ENCODE peak calls at places on chromosome 2, in ten cellular contexts. One of them, this sample, is unnamed. For H3K4me1, the result is how much of the 10 kb centered on the place peaks cover.

GRCh38 chr2:172955587-172955986 is 120.1 kb upstream of the MAP3K20 start:
- DNase-seq in ovary: no peak
- DNase-seq in breast epithelium: no peak
- DNase-seq in cardiac muscle cell: no peak
- DNase-seq in OCI-LY7: no peak
- DNase-seq in adrenal gland: no peak
- DNase-seq in testis: no peak
- DNase-seq in A673: no peak
- DNase-seq in GM23338: no peak
- DNase-seq in Peyer's patch: no peak
- DNase-seq in this sample: no peak

GRCh38 chr2:211401328-211401727 is 844.9 kb downstream of the CPS1 start:
- DNase-seq in OCI-LY7: no peak
- DNase-seq in A673: no peak
- DNase-seq in ovary: no peak
- DNase-seq in testis: no peak
- DNase-seq in Peyer's patch: no peak
- DNase-seq in GM23338: no peak
- DNase-seq in adrenal gland: no peak
- DNase-seq in cardiac muscle cell: no peak
- DNase-seq in breast epithelium: no peak
- DNase-seq in this sample: no peak

GRCh38 chr2:231866450-231866849 is 59.7 kb downstream of the NPPC start:
- DNase-seq in Peyer's patch: no peak
- DNase-seq in cardiac muscle cell: no peak
- DNase-seq in adrenal gland: no peak
- DNase-seq in A673: no peak
- DNase-seq in testis: no peak
- DNase-seq in OCI-LY7: no peak
- DNase-seq in GM23338: no peak
- DNase-seq in breast epithelium: no peak
- DNase-seq in ovary: no peak
- DNase-seq in this sample: no peak

GRCh38 chr2:85326406-85326945 is 1.3 kb downstream of the TGOLN2 start:
- DNase-seq in ovary: no peak
- DNase-seq in cardiac muscle cell: peak
- DNase-seq in Peyer's patch: peak
- DNase-seq in testis: no peak
- DNase-seq in GM23338: no peak
- DNase-seq in A673: peak
- DNase-seq in OCI-LY7: peak
- DNase-seq in adrenal gland: no peak
- DNase-seq in breast epithelium: no peak
- DNase-seq in this sample: no peak

GRCh38 chr2:44952806-44953685 is 11.5 kb downstream of the SIX3 start:
- DNase-seq in A673: no peak
- DNase-seq in GM23338: peak
- DNase-seq in testis: no peak
- DNase-seq in OCI-LY7: no peak
- DNase-seq in Peyer's patch: no peak
- DNase-seq in cardiac muscle cell: no peak
- DNase-seq in ovary: no peak
- DNase-seq in breast epithelium: no peak
- DNase-seq in adrenal gland: no peak
- DNase-seq in this sample: no peak

GRCh38 chr2:38146302-38146916 is 70.5 kb upstream of the CYP1B1 start:
- DNase-seq in OCI-LY7: no peak
- DNase-seq in testis: peak
- DNase-seq in GM23338: no peak
- DNase-seq in cardiac muscle cell: peak
- DNase-seq in adrenal gland: peak
- DNase-seq in breast epithelium: peak
- DNase-seq in ovary: peak
- DNase-seq in A673: peak
- DNase-seq in Peyer's patch: no peak
- DNase-seq in this sample: peak

GRCh38 chr2:176653856-176654443 is 384.7 kb downstream of the MTX2 start:
- DNase-seq in A673: peak
- DNase-seq in Peyer's patch: peak
- DNase-seq in GM23338: peak
- DNase-seq in ovary: peak
- DNase-seq in adrenal gland: peak
- DNase-seq in breast epithelium: no peak
- DNase-seq in cardiac muscle cell: peak
- DNase-seq in testis: peak
- DNase-seq in OCI-LY7: peak
- DNase-seq in this sample: peak

GRCh38 chr2:32702303-32703064 is 74.6 kb downstream of the TTC27 start:
- DNase-seq in testis: no peak
- DNase-seq in cardiac muscle cell: no peak
- DNase-seq in Peyer's patch: no peak
- DNase-seq in OCI-LY7: no peak
- DNase-seq in A673: no peak
- DNase-seq in GM23338: no peak
- DNase-seq in adrenal gland: peak
- DNase-seq in breast epithelium: no peak
- DNase-seq in ovary: no peak
- DNase-seq in this sample: no peak

GRCh38 chr2:150259746-150260145 is 227.7 kb downstream of the RND3 start:
- DNase-seq in cardiac muscle cell: no peak
- DNase-seq in testis: no peak
- DNase-seq in OCI-LY7: no peak
- DNase-seq in A673: peak
- DNase-seq in breast epithelium: no peak
- DNase-seq in GM23338: peak
- DNase-seq in Peyer's patch: no peak
- DNase-seq in adrenal gland: no peak
- DNase-seq in ovary: no peak
- DNase-seq in this sample: no peak

GRCh38 chr2:237695201-237695780 is 67.9 kb downstream of the LRRFIP1 start:
- DNase-seq in A673: peak
- DNase-seq in Peyer's patch: peak
- DNase-seq in breast epithelium: no peak
- DNase-seq in adrenal gland: no peak
- DNase-seq in testis: no peak
- DNase-seq in OCI-LY7: peak
- DNase-seq in cardiac muscle cell: peak
- DNase-seq in ovary: no peak
- DNase-seq in GM23338: no peak
- DNase-seq in this sample: no peak

GRCh38 chr2:121869873-121870272 is 114.4 kb downstream of the TSN start:
- DNase-seq in cardiac muscle cell: no peak
- DNase-seq in A673: no peak
- DNase-seq in adrenal gland: no peak
- DNase-seq in GM23338: no peak
- DNase-seq in ovary: no peak
- DNase-seq in OCI-LY7: no peak
- DNase-seq in testis: no peak
- DNase-seq in breast epithelium: no peak
- DNase-seq in Peyer's patch: no peak
- DNase-seq in this sample: no peak

GRCh38 chr2:197191177-197191947 is 119.2 kb downstream of the ANKRD44 start:
- DNase-seq in GM23338: peak
- DNase-seq in Peyer's patch: no peak
- DNase-seq in A673: peak
- DNase-seq in adrenal gland: no peak
- DNase-seq in breast epithelium: no peak
- DNase-seq in OCI-LY7: peak
- DNase-seq in testis: no peak
- DNase-seq in cardiac muscle cell: peak
- DNase-seq in ovary: no peak
- DNase-seq in this sample: no peak

GRCh38 chr2:11582526-11583202 is 48.8 kb downstream of the GREB1 start:
- DNase-seq in GM23338: peak
- DNase-seq in A673: peak
- DNase-seq in ovary: peak
- DNase-seq in breast epithelium: peak
- DNase-seq in cardiac muscle cell: peak
- DNase-seq in testis: peak
- DNase-seq in OCI-LY7: peak
- DNase-seq in Peyer's patch: peak
- DNase-seq in adrenal gland: peak
- DNase-seq in this sample: peak

GRCh38 chr2:124258481-124258880 is 233.4 kb downstream of the CNTNAP5 start:
- DNase-seq in cardiac muscle cell: peak
- DNase-seq in Peyer's patch: no peak
- DNase-seq in testis: no peak
- DNase-seq in adrenal gland: no peak
- DNase-seq in breast epithelium: no peak
- DNase-seq in OCI-LY7: no peak
- DNase-seq in GM23338: no peak
- DNase-seq in ovary: no peak
- DNase-seq in A673: no peak
- DNase-seq in this sample: no peak

GRCh38 chr2:30339071-30339470 is 107.7 kb downstream of the LBH start:
- DNase-seq in testis: no peak
- DNase-seq in Peyer's patch: no peak
- DNase-seq in breast epithelium: no peak
- DNase-seq in OCI-LY7: no peak
- DNase-seq in ovary: no peak
- DNase-seq in GM23338: no peak
- DNase-seq in A673: no peak
- DNase-seq in adrenal gland: no peak
- DNase-seq in cardiac muscle cell: no peak
- DNase-seq in this sample: no peak

GRCh38 chr2:113847144-113847543 is 42.7 kb upstream of the ACTR3 start:
- DNase-seq in GM23338: no peak
- DNase-seq in cardiac muscle cell: no peak
- DNase-seq in Peyer's patch: no peak
- DNase-seq in adrenal gland: no peak
- DNase-seq in A673: no peak
- DNase-seq in OCI-LY7: no peak
- DNase-seq in breast epithelium: no peak
- DNase-seq in ovary: no peak
- DNase-seq in testis: no peak
- DNase-seq in this sample: no peak

GRCh38 chr2:199261221-199261620 is 196.5 kb downstream of the SATB2 start:
- DNase-seq in breast epithelium: peak
- DNase-seq in Peyer's patch: no peak
- DNase-seq in GM23338: no peak
- DNase-seq in testis: no peak
- DNase-seq in cardiac muscle cell: peak
- DNase-seq in A673: peak
- DNase-seq in OCI-LY7: no peak
- DNase-seq in ovary: no peak
- DNase-seq in adrenal gland: no peak
- DNase-seq in this sample: no peak

GRCh38 chr2:43110442-43110871 is 115.9 kb downstream of the ZFP36L2 start:
- DNase-seq in OCI-LY7: no peak
- DNase-seq in breast epithelium: no peak
- DNase-seq in ovary: peak
- DNase-seq in GM23338: peak
- DNase-seq in testis: no peak
- DNase-seq in cardiac muscle cell: peak
- DNase-seq in Peyer's patch: no peak
- DNase-seq in adrenal gland: peak
- DNase-seq in A673: no peak
- DNase-seq in this sample: peak
- H3K4me1 ChIP-seq in OCI-LY7: under half
- H3K4me1 ChIP-seq in breast epithelium: under half
- H3K4me1 ChIP-seq in ovary: under half
- H3K4me1 ChIP-seq in GM23338: under half
- H3K4me1 ChIP-seq in testis: under half
- H3K4me1 ChIP-seq in cardiac muscle cell: under half
- H3K4me1 ChIP-seq in Peyer's patch: under half
- H3K4me1 ChIP-seq in adrenal gland: under half
- H3K4me1 ChIP-seq in A673: under half
- H3K4me1 ChIP-seq in this sample: half or more

GRCh38 chr2:102051659-102052366 is 60.1 kb downstream of the IL1R2 start:
- DNase-seq in Peyer's patch: no peak
- DNase-seq in OCI-LY7: no peak
- DNase-seq in GM23338: no peak
- DNase-seq in testis: no peak
- DNase-seq in ovary: no peak
- DNase-seq in cardiac muscle cell: peak
- DNase-seq in adrenal gland: no peak
- DNase-seq in breast epithelium: no peak
- DNase-seq in A673: no peak
- DNase-seq in this sample: no peak
- TF ChIP-seq CTCF in Peyer's patch: no peak
- TF ChIP-seq CTCF in OCI-LY7: no peak
- TF ChIP-seq CTCF in GM23338: no peak
- TF ChIP-seq CTCF in testis: no peak
- TF ChIP-seq CTCF in ovary: no peak
- TF ChIP-seq CTCF in cardiac muscle cell: no peak
- TF ChIP-seq CTCF in adrenal gland: no peak
- TF ChIP-seq CTCF in breast epithelium: no peak
- TF ChIP-seq CTCF in A673: no peak
- TF ChIP-seq CTCF in this sample: peak

GRCh38 chr2:161423351-161424178 is 7.5 kb downstream of the TBR1 start:
- DNase-seq in testis: peak
- DNase-seq in Peyer's patch: no peak
- DNase-seq in adrenal gland: no peak
- DNase-seq in OCI-LY7: no peak
- DNase-seq in breast epithelium: no peak
- DNase-seq in GM23338: peak
- DNase-seq in A673: no peak
- DNase-seq in cardiac muscle cell: no peak
- DNase-seq in ovary: no peak
- DNase-seq in this sample: no peak
- H3K4me3 ChIP-seq in testis: peak
- H3K4me3 ChIP-seq in Peyer's patch: peak
- H3K4me3 ChIP-seq in adrenal gland: no peak
- H3K4me3 ChIP-seq in OCI-LY7: no peak
- H3K4me3 ChIP-seq in breast epithelium: peak
- H3K4me3 ChIP-seq in GM23338: peak
- H3K4me3 ChIP-seq in A673: no peak
- H3K4me3 ChIP-seq in cardiac muscle cell: peak
- H3K4me3 ChIP-seq in ovary: peak
- H3K4me3 ChIP-seq in this sample: peak

GRCh38 chr2:217935901-217936684 is 66.7 kb downstream of the TNS1 start:
- DNase-seq in Peyer's patch: no peak
- DNase-seq in cardiac muscle cell: peak
- DNase-seq in A673: no peak
- DNase-seq in adrenal gland: no peak
- DNase-seq in breast epithelium: no peak
- DNase-seq in GM23338: peak
- DNase-seq in ovary: no peak
- DNase-seq in testis: no peak
- DNase-seq in OCI-LY7: no peak
- DNase-seq in this sample: peak

GRCh38 chr2:217937446-217937845 is 65.3 kb downstream of the TNS1 start:
- DNase-seq in breast epithelium: no peak
- DNase-seq in A673: peak
- DNase-seq in ovary: no peak
- DNase-seq in OCI-LY7: no peak
- DNase-seq in testis: no peak
- DNase-seq in Peyer's patch: no peak
- DNase-seq in adrenal gland: peak
- DNase-seq in GM23338: peak
- DNase-seq in cardiac muscle cell: peak
- DNase-seq in this sample: peak

GRCh38 chr2:217938038-217938437 is 64.8 kb downstream of the TNS1 start:
- DNase-seq in adrenal gland: no peak
- DNase-seq in ovary: peak
- DNase-seq in breast epithelium: no peak
- DNase-seq in cardiac muscle cell: no peak
- DNase-seq in testis: no peak
- DNase-seq in A673: no peak
- DNase-seq in OCI-LY7: no peak
- DNase-seq in Peyer's patch: no peak
- DNase-seq in GM23338: no peak
- DNase-seq in this sample: peak

GRCh38 chr2:217935245-217935879 is 67.4 kb downstream of the TNS1 start:
- DNase-seq in breast epithelium: no peak
- DNase-seq in Peyer's patch: no peak
- DNase-seq in cardiac muscle cell: peak
- DNase-seq in A673: no peak
- DNase-seq in adrenal gland: no peak
- DNase-seq in ovary: no peak
- DNase-seq in GM23338: peak
- DNase-seq in testis: no peak
- DNase-seq in OCI-LY7: no peak
- DNase-seq in this sample: peak

GRCh38 chr2:217936952-217937351 is 65.8 kb downstream of the TNS1 start:
- DNase-seq in GM23338: no peak
- DNase-seq in testis: no peak
- DNase-seq in A673: no peak
- DNase-seq in ovary: no peak
- DNase-seq in cardiac muscle cell: no peak
- DNase-seq in adrenal gland: no peak
- DNase-seq in breast epithelium: no peak
- DNase-seq in OCI-LY7: no peak
- DNase-seq in Peyer's patch: no peak
- DNase-seq in this sample: peak
- H3K4me1 ChIP-seq in GM23338: under half
- H3K4me1 ChIP-seq in testis: under half
- H3K4me1 ChIP-seq in A673: under half
- H3K4me1 ChIP-seq in ovary: half or more
- H3K4me1 ChIP-seq in cardiac muscle cell: under half
- H3K4me1 ChIP-seq in adrenal gland: half or more
- H3K4me1 ChIP-seq in breast epithelium: under half
- H3K4me1 ChIP-seq in OCI-LY7: under half
- H3K4me1 ChIP-seq in Peyer's patch: under half
- H3K4me1 ChIP-seq in this sample: half or more

This sample was measured in left ventricle myocardium inferior.